ENCODE peak calls at places on chromosome 9, in five cellular contexts. B, V, U, G and Y are unnamed samples.

GRCh38 chr9:130500340-130500771 is 55.6 kb downstream of the ASS1 start:
- DNase-seq in B (no peak), G (no peak), U (no peak), V (no peak), Y (peak)

GRCh38 chr9:126860757-126861466 is 473 bp downstream of the ZBTB34 start:
- DNase-seq in V (no peak), U (peak), G (no peak), B (no peak), Y (no peak)

GRCh38 chr9:110828148-110828730 is 159.6 kb downstream of the MUSK start:
- DNase-seq in B (peak), U (peak), V (no peak), G (no peak), Y (no peak)

GRCh38 chr9:98708933-98709911 is at the start of gene GABBR2:
- DNase-seq in V (no peak), B (no peak), U (peak), G (no peak), Y (peak)

GRCh38 chr9:36993933-36994764 is 39.9 kb downstream of the PAX5 start:
- DNase-seq in V (no peak), G (no peak), B (no peak), U (no peak), Y (no peak)

GRCh38 chr9:87512321-87512720 is 14.7 kb downstream of the DAPK1 start:
- DNase-seq in B (no peak), V (no peak), G (no peak), U (no peak), Y (no peak)

GRCh38 chr9:2155966-2156365 is 140.8 kb downstream of the SMARCA2 start:
- DNase-seq in V (no peak), B (no peak), G (no peak), U (no peak), Y (no peak)

GRCh38 chr9:110156902-110157301 is 51.1 kb downstream of the C9orf152 start:
- DNase-seq in G (no peak), B (no peak), V (no peak), U (peak), Y (no peak)